ENCODE peak calls at places on chromosomes 7 and 10, in eight cellular contexts. D, K, P, C, U, J, E and A are unnamed samples.

GRCh38 chr7:40298421-40298820 is 163.6 kb downstream of the SUGCT start:
- DNase-seq in D (no peak), K (no peak), P (no peak), C (no peak), U (no peak), J (no peak), E (no peak), A (peak; percentile 38)

GRCh38 chr10:119509909-119510451 is 32.5 kb downstream of the RGS10 start:
- DNase-seq in D (no peak), K (no peak), P (no peak), C (no peak), U (no peak), J (no peak), E (no peak), A (no peak)

GRCh38 chr7:95190515-95190914 is 133.8 kb downstream of the PON1 start:
- DNase-seq in D (no peak), K (no peak), P (no peak), C (no peak), U (no peak), J (no peak), E (no peak), A (no peak)

GRCh38 chr7:81161459-81162075 is 242.7 kb upstream of the SEMA3C start:
- DNase-seq in D (no peak), K (no peak), P (no peak), C (no peak), U (no peak), J (no peak), E (peak; percentile 80), A (no peak)

GRCh38 chr7:32905175-32905662 is 13.7 kb upstream of the KBTBD2 start:
- DNase-seq in D (peak; percentile 72), K (peak; percentile 21), P (peak; percentile 53), C (peak; percentile 51), U (peak; percentile 29), J (no peak), E (no peak), A (peak; percentile 60)

GRCh38 chr7:88254721-88255120 is 34.9 kb upstream of the SRI start:
- DNase-seq in D (no peak), K (no peak), P (no peak), C (no peak), U (no peak), J (no peak), E (no peak), A (no peak)

GRCh38 chr10:113651021-113651420 is 12.8 kb downstream of the NRAP start:
- DNase-seq in D (no peak), K (no peak), P (no peak), C (no peak), U (no peak), J (no peak), E (no peak), A (no peak)

GRCh38 chr7:114481995-114482394 is 67.4 kb downstream of the FOXP2 start:
- DNase-seq in D (no peak), K (no peak), P (no peak), C (no peak), U (no peak), J (no peak), E (peak; percentile 25), A (no peak)

GRCh38 chr10:79159141-79159619 is 90.4 kb downstream of the ZMIZ1 start:
- DNase-seq in D (peak; percentile 52), K (no peak), P (no peak), C (no peak), U (no peak), J (no peak), E (no peak), A (peak; percentile 98)

GRCh38 chr10:25555865-25556264 is 378.2 kb upstream of the MYO3A start:
- DNase-seq in D (no peak), K (no peak), P (no peak), C (no peak), U (no peak), J (peak; percentile 2), E (no peak), A (no peak)

GRCh38 chr7:149195180-149196150 is at the start of gene ZNF282:
- DNase-seq in D (peak; percentile 88), K (peak; percentile 91), P (peak; percentile 58), C (peak; percentile 85), U (peak; percentile 93), J (peak; percentile 84), E (peak; percentile 90), A (peak; percentile 93)

GRCh38 chr7:33719059-33719581 is 186.2 kb upstream of the BMPER start:
- DNase-seq in D (no peak), K (peak; percentile 8), P (no peak), C (no peak), U (no peak), J (no peak), E (no peak), A (no peak)

GRCh38 chr10:74113546-74113945 is 37.1 kb downstream of the AP3M1 start:
- DNase-seq in D (no peak), K (no peak), P (no peak), C (no peak), U (no peak), J (no peak), E (no peak), A (no peak)

GRCh38 chr10:122565766-122566206 is 5.2 kb downstream of the DMBT1 start:
- DNase-seq in D (peak; percentile 65), K (peak; percentile 71), P (peak; percentile 60), C (peak; percentile 86), U (peak; percentile 90), J (peak; percentile 57), E (peak; percentile 66), A (no peak)

GRCh38 chr7:133582766-133583523 is 330.1 kb downstream of the EXOC4 start:
- DNase-seq in D (no peak), K (no peak), P (no peak), C (no peak), U (no peak), J (no peak), E (no peak), A (peak; percentile 89)

GRCh38 chr10:63266337-63267327 is 133.5 kb downstream of the NRBF2 start:
- DNase-seq in D (no peak), K (no peak), P (no peak), C (no peak), U (no peak), J (peak; percentile 62), E (no peak), A (peak; percentile 53)

GRCh38 chr10:1548596-1548995 is 188.7 kb downstream of the ADARB2 start:
- DNase-seq in D (no peak), K (no peak), P (no peak), C (no peak), U (peak; percentile 0), J (peak; percentile 17), E (no peak), A (no peak)

GRCh38 chr7:66668677-66669076 is 40.0 kb downstream of the KCTD7 start:
- DNase-seq in D (no peak), K (no peak), P (no peak), C (no peak), U (no peak), J (no peak), E (no peak), A (no peak)

GRCh38 chr7:25967278-25968204 is 184.5 kb upstream of the NFE2L3 start:
- DNase-seq in D (no peak), K (no peak), P (no peak), C (no peak), U (no peak), J (peak; percentile 74), E (no peak), A (no peak)

GRCh38 chr10:77877461-77878344 is 48.9 kb downstream of the DLG5 start:
- DNase-seq in D (no peak), K (no peak), P (no peak), C (no peak), U (peak; percentile 48), J (peak; percentile 35), E (peak; percentile 58), A (no peak)

GRCh38 chr10:82310839-82311238 is 435.8 kb downstream of the NRG3 start:
- DNase-seq in D (no peak), K (no peak), P (no peak), C (no peak), U (no peak), J (no peak), E (no peak), A (no peak)

GRCh38 chr10:84493951-84494848 is 165.8 kb downstream of the CCSER2 start:
- DNase-seq in D (no peak), K (no peak), P (no peak), C (no peak), U (no peak), J (no peak), E (no peak), A (peak; percentile 60)

GRCh38 chr7:130998993-130999602 is 265.1 kb upstream of the KLF14 start:
- DNase-seq in D (no peak), K (no peak), P (no peak), C (no peak), U (no peak), J (no peak), E (no peak), A (no peak)

GRCh38 chr10:73076361-73077183 is 20.1 kb downstream of the P4HA1 start:
- DNase-seq in D (no peak), K (peak; percentile 75), P (no peak), C (no peak), U (no peak), J (peak; percentile 27), E (no peak), A (no peak)